ENCODE peak calls at places on chromosomes 2 and 18, in five cellular contexts. One of them, this sample, is unnamed.

GRCh38 chr2:54457326-54458023 is 1.3 kb downstream of the SPTBN1 start:
- DNase-seq in mesothelial cell of epicardium: no peak
- DNase-seq in MCF 10A: no peak
- DNase-seq in epithelial cell of esophagus: peak
- DNase-seq in HFFc6: no peak
- DNase-seq in this sample: no peak

GRCh38 chr2:237474931-237475703 is 11.9 kb upstream of the MLPH start:
- DNase-seq in mesothelial cell of epicardium: peak
- DNase-seq in MCF 10A: peak
- DNase-seq in epithelial cell of esophagus: peak
- DNase-seq in HFFc6: peak
- DNase-seq in this sample: peak

GRCh38 chr2:238727585-238728321 is 120.1 kb upstream of the TWIST2 start:
- DNase-seq in mesothelial cell of epicardium: no peak
- DNase-seq in MCF 10A: peak
- DNase-seq in epithelial cell of esophagus: no peak
- DNase-seq in HFFc6: peak
- DNase-seq in this sample: no peak

GRCh38 chr2:138020432-138020831 is 56.2 kb downstream of the HNMT start:
- DNase-seq in mesothelial cell of epicardium: no peak
- DNase-seq in MCF 10A: no peak
- DNase-seq in epithelial cell of esophagus: no peak
- DNase-seq in HFFc6: no peak
- DNase-seq in this sample: no peak

GRCh38 chr2:226466589-226466988 is 333.0 kb downstream of the IRS1 start:
- DNase-seq in mesothelial cell of epicardium: no peak
- DNase-seq in MCF 10A: no peak
- DNase-seq in epithelial cell of esophagus: no peak
- DNase-seq in HFFc6: no peak
- DNase-seq in this sample: no peak

GRCh38 chr2:176769021-176769420 is 443.6 kb upstream of the HNRNPA3 start:
- DNase-seq in mesothelial cell of epicardium: no peak
- DNase-seq in MCF 10A: no peak
- DNase-seq in epithelial cell of esophagus: no peak
- DNase-seq in HFFc6: no peak
- DNase-seq in this sample: no peak

GRCh38 chr2:28821295-28821958 is 10.8 kb downstream of the SPDYA start:
- DNase-seq in mesothelial cell of epicardium: no peak
- DNase-seq in MCF 10A: peak
- DNase-seq in epithelial cell of esophagus: peak
- DNase-seq in HFFc6: peak
- DNase-seq in this sample: peak

GRCh38 chr18:54713386-54713785 is 114.9 kb upstream of the RAB27B start:
- DNase-seq in mesothelial cell of epicardium: no peak
- DNase-seq in MCF 10A: no peak
- DNase-seq in epithelial cell of esophagus: no peak
- DNase-seq in HFFc6: no peak
- DNase-seq in this sample: no peak

GRCh38 chr2:172978053-172978383 is 97.6 kb upstream of the MAP3K20 start:
- DNase-seq in mesothelial cell of epicardium: no peak
- DNase-seq in MCF 10A: no peak
- DNase-seq in epithelial cell of esophagus: no peak
- DNase-seq in HFFc6: no peak
- DNase-seq in this sample: no peak

GRCh38 chr2:177211602-177212105 is 940 bp upstream of the HNRNPA3 start:
- DNase-seq in mesothelial cell of epicardium: no peak
- DNase-seq in MCF 10A: no peak
- DNase-seq in epithelial cell of esophagus: no peak
- DNase-seq in HFFc6: no peak
- DNase-seq in this sample: no peak

GRCh38 chr2:206456078-206456769 is 12.9 kb downstream of the ADAM23 start:
- DNase-seq in mesothelial cell of epicardium: no peak
- DNase-seq in MCF 10A: no peak
- DNase-seq in epithelial cell of esophagus: no peak
- DNase-seq in HFFc6: no peak
- DNase-seq in this sample: no peak

GRCh38 chr2:188151670-188152069 is 140.0 kb upstream of the GULP1 start:
- DNase-seq in mesothelial cell of epicardium: no peak
- DNase-seq in MCF 10A: no peak
- DNase-seq in epithelial cell of esophagus: no peak
- DNase-seq in HFFc6: no peak
- DNase-seq in this sample: no peak

GRCh38 chr2:134399096-134399495 is 145.2 kb downstream of the MGAT5 start:
- DNase-seq in mesothelial cell of epicardium: no peak
- DNase-seq in MCF 10A: peak
- DNase-seq in epithelial cell of esophagus: no peak
- DNase-seq in HFFc6: no peak
- DNase-seq in this sample: no peak

GRCh38 chr18:57786038-57786437 is 17.1 kb downstream of the ATP8B1 start:
- DNase-seq in mesothelial cell of epicardium: no peak
- DNase-seq in MCF 10A: no peak
- DNase-seq in epithelial cell of esophagus: no peak
- DNase-seq in HFFc6: no peak
- DNase-seq in this sample: no peak

GRCh38 chr2:67255933-67256615 is 141.1 kb upstream of the ETAA1 start:
- DNase-seq in mesothelial cell of epicardium: no peak
- DNase-seq in MCF 10A: peak
- DNase-seq in epithelial cell of esophagus: peak
- DNase-seq in HFFc6: peak
- DNase-seq in this sample: no peak

GRCh38 chr18:68447286-68447685 is 267.6 kb downstream of the TMX3 start:
- DNase-seq in mesothelial cell of epicardium: no peak
- DNase-seq in MCF 10A: no peak
- DNase-seq in epithelial cell of esophagus: peak
- DNase-seq in HFFc6: peak
- DNase-seq in this sample: no peak

GRCh38 chr2:43491070-43491639 is 104.7 kb downstream of the THADA start:
- DNase-seq in mesothelial cell of epicardium: no peak
- DNase-seq in MCF 10A: no peak
- DNase-seq in epithelial cell of esophagus: peak
- DNase-seq in HFFc6: peak
- DNase-seq in this sample: no peak

GRCh38 chr2:96859681-96860064 is 1.9 kb upstream of the ANKRD39 start:
- DNase-seq in mesothelial cell of epicardium: no peak
- DNase-seq in MCF 10A: no peak
- DNase-seq in epithelial cell of esophagus: no peak
- DNase-seq in HFFc6: no peak
- DNase-seq in this sample: no peak

GRCh38 chr2:195995499-195995898 is 73.1 kb downstream of the DNAH7 start:
- DNase-seq in mesothelial cell of epicardium: no peak
- DNase-seq in MCF 10A: no peak
- DNase-seq in epithelial cell of esophagus: no peak
- DNase-seq in HFFc6: no peak
- DNase-seq in this sample: no peak

GRCh38 chr2:12819098-12819465 is 102.3 kb downstream of the TRIB2 start:
- DNase-seq in mesothelial cell of epicardium: no peak
- DNase-seq in MCF 10A: peak
- DNase-seq in epithelial cell of esophagus: peak
- DNase-seq in HFFc6: peak
- DNase-seq in this sample: no peak

GRCh38 chr2:226376516-226377180 is 423.0 kb downstream of the IRS1 start:
- DNase-seq in mesothelial cell of epicardium: no peak
- DNase-seq in MCF 10A: no peak
- DNase-seq in epithelial cell of esophagus: no peak
- DNase-seq in HFFc6: no peak
- DNase-seq in this sample: no peak

GRCh38 chr18:32349728-32350395 is 120.8 kb downstream of the GAREM1 start:
- DNase-seq in mesothelial cell of epicardium: peak
- DNase-seq in MCF 10A: peak
- DNase-seq in epithelial cell of esophagus: peak
- DNase-seq in HFFc6: peak
- DNase-seq in this sample: no peak

GRCh38 chr2:114614599-114614998 is 172.2 kb downstream of the DPP10 start:
- DNase-seq in mesothelial cell of epicardium: no peak
- DNase-seq in MCF 10A: no peak
- DNase-seq in epithelial cell of esophagus: no peak
- DNase-seq in HFFc6: no peak
- DNase-seq in this sample: no peak
- TF ChIP-seq CTCF in mesothelial cell of epicardium: no peak
- TF ChIP-seq CTCF in MCF 10A: no peak
- TF ChIP-seq CTCF in epithelial cell of esophagus: no peak
- TF ChIP-seq CTCF in HFFc6: no peak
- TF ChIP-seq CTCF in this sample: no peak

DNA sequence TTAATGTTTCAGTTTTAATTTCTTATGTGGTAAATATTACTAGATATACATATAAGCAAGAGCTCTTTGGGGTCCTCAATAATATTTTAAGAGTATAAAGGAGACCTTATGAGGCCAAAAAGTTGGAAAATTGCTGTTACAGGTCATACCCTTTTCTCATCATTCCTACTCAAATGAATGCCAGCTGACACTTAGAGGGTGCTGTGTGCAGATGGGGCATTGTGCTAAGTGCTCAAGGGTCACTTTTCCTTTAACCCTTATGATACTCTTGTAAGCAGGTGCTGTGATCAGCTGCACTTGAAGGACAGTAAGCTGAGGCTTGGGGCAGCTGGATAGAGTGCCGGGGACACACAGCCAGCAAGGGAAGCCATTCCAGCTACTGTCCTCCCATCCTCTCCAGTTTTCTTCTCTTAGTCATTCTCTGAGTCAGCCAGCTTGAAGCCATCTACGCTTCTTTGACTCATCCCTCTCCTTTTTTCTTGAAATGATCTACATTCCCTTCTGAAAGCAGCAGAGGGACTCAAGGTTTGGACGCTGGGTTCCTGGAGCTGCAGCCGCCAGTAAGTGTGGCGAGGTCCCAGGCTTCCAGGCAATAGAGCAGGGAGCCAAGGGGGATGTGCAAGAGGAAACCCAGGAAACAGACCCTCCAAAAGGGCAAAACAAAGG is 42.0 kb upstream of the CREB1 start:
- DNase-seq in mesothelial cell of epicardium: no peak
- DNase-seq in MCF 10A: peak
- DNase-seq in epithelial cell of esophagus: peak
- DNase-seq in HFFc6: peak
- DNase-seq in this sample: no peak
- TF ChIP-seq CTCF in mesothelial cell of epicardium: no peak
- TF ChIP-seq CTCF in MCF 10A: peak
- TF ChIP-seq CTCF in epithelial cell of esophagus: no peak
- TF ChIP-seq CTCF in HFFc6: peak
- TF ChIP-seq CTCF in this sample: no peak

GRCh38 chr2:52428224-52428623 is 1339.4 kb upstream of the CHAC2 start:
- DNase-seq in mesothelial cell of epicardium: no peak
- DNase-seq in MCF 10A: no peak
- DNase-seq in epithelial cell of esophagus: no peak
- DNase-seq in HFFc6: no peak
- DNase-seq in this sample: no peak
- TF ChIP-seq CTCF in mesothelial cell of epicardium: no peak
- TF ChIP-seq CTCF in MCF 10A: no peak
- TF ChIP-seq CTCF in epithelial cell of esophagus: no peak
- TF ChIP-seq CTCF in HFFc6: no peak
- TF ChIP-seq CTCF in this sample: no peak

GRCh38 chr18:864872-865273 is 39.8 kb upstream of the ADCYAP1 start:
- DNase-seq in mesothelial cell of epicardium: peak
- DNase-seq in MCF 10A: peak
- DNase-seq in epithelial cell of esophagus: peak
- DNase-seq in HFFc6: peak
- DNase-seq in this sample: peak
- TF ChIP-seq CTCF in mesothelial cell of epicardium: peak
- TF ChIP-seq CTCF in MCF 10A: peak
- TF ChIP-seq CTCF in epithelial cell of esophagus: peak
- TF ChIP-seq CTCF in HFFc6: peak
- TF ChIP-seq CTCF in this sample: peak

GRCh38 chr2:9565436-9566153 is 10.0 kb upstream of the ADAM17 start:
- DNase-seq in mesothelial cell of epicardium: no peak
- DNase-seq in MCF 10A: peak
- DNase-seq in epithelial cell of esophagus: peak
- DNase-seq in HFFc6: peak
- DNase-seq in this sample: no peak

GRCh38 chr2:9574314-9574713 is 18.7 kb upstream of the ADAM17 start:
- DNase-seq in mesothelial cell of epicardium: no peak
- DNase-seq in MCF 10A: no peak
- DNase-seq in epithelial cell of esophagus: no peak
- DNase-seq in HFFc6: no peak
- DNase-seq in this sample: no peak

GRCh38 chr2:9573840-9574239 is 18.2 kb upstream of the ADAM17 start:
- DNase-seq in mesothelial cell of epicardium: no peak
- DNase-seq in MCF 10A: no peak
- DNase-seq in epithelial cell of esophagus: no peak
- DNase-seq in HFFc6: no peak
- DNase-seq in this sample: no peak

GRCh38 chr2:9573013-9573708 is 17.5 kb upstream of the ADAM17 start:
- DNase-seq in mesothelial cell of epicardium: no peak
- DNase-seq in MCF 10A: no peak
- DNase-seq in epithelial cell of esophagus: no peak
- DNase-seq in HFFc6: peak
- DNase-seq in this sample: no peak

DNA sequence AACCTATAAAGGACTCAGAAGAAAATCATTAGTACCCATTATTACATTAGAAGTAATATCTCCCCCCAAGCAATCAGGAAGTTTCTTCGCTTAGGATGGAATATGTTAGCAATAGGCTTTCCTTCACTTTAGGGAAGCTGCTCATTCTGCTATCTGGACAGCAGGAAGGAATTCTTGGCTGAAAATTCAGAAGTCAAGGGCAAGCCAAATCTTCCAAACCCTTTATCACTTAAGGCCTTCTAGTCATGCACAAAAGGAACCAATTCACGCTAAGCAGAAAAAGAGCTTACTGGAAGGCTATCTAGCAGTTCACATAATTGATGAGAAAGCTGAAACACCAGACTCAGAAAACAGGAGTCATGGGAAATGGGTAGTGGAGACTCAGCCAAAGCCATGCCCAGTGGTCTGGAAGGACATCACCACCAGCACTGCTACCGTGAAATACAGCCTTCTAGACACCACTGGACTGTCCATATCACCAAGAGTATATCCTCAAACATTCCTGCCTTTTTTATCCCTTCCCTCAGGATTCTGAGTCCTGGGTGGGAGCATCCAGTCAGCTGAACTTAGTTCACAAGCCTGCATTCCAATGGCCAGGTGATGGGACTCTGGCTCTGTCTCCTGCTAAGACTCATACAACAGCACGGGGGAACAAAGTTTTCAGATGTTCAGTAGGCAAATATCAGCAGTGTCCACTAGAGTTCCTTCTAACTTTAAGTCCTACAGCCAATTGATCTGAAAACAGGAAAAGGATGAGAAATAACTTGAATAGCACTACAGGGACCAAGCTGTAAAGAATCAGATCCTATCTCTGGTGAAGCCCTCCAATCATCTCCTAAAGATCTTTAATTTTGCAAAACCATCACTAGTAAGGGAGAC is 14.8 kb upstream of the ADAM17 start:
- DNase-seq in mesothelial cell of epicardium: no peak
- DNase-seq in MCF 10A: no peak
- DNase-seq in epithelial cell of esophagus: no peak
- DNase-seq in HFFc6: no peak
- DNase-seq in this sample: no peak
- TF ChIP-seq CTCF in mesothelial cell of epicardium: no peak
- TF ChIP-seq CTCF in MCF 10A: no peak
- TF ChIP-seq CTCF in epithelial cell of esophagus: no peak
- TF ChIP-seq CTCF in HFFc6: peak
- TF ChIP-seq CTCF in this sample: no peak

GRCh38 chr2:219457784-219458369 is 23.2 kb downstream of the SPEG start:
- DNase-seq in mesothelial cell of epicardium: no peak
- DNase-seq in MCF 10A: peak
- DNase-seq in epithelial cell of esophagus: peak
- DNase-seq in HFFc6: peak
- DNase-seq in this sample: no peak
- TF ChIP-seq CTCF in mesothelial cell of epicardium: no peak
- TF ChIP-seq CTCF in MCF 10A: peak
- TF ChIP-seq CTCF in epithelial cell of esophagus: no peak
- TF ChIP-seq CTCF in HFFc6: peak
- TF ChIP-seq CTCF in this sample: no peak